ENCODE peak calls at places on chromosomes 13 and 19, in four cellular contexts. U, Y, G and C are unnamed samples. For H3K4me1 and H3K9me3, the result is how much of the 10 kb centered on the place peaks cover.

GRCh38 chr19:51138549-51138979 is 3.5 kb upstream of the SIGLEC7 start:
- DNase-seq in U (no peak), Y (no peak), G (peak), C (peak)

GRCh38 chr19:7916908-7917291 is 2.3 kb downstream of the TGFBR3L start:
- DNase-seq in Y (no peak), U (no peak), G (no peak), C (no peak)

GRCh38 chr13:77509221-77509620 is 26.3 kb upstream of the SCEL start:
- DNase-seq in G (no peak), U (peak), Y (no peak), C (no peak)

GRCh38 chr13:99949657-99950413 is 21.7 kb downstream of the ZIC5 start:
- DNase-seq in U (no peak), G (no peak), Y (no peak), C (no peak)

GRCh38 chr13:92355213-92355612 is 871.4 kb upstream of the GPC6 start:
- DNase-seq in Y (peak), G (no peak), U (peak), C (peak)

GRCh38 chr13:32284927-32285632 is 30.1 kb downstream of the ZAR1L start:
- DNase-seq in G (no peak), U (peak), Y (no peak), C (no peak)

GRCh38 chr19:2578911-2579677 is 103.2 kb downstream of the GADD45B start:
- DNase-seq in Y (peak), U (peak), G (peak), C (peak)

GRCh38 chr13:44108345-44108858 is 228.7 kb downstream of the LACC1 start:
- DNase-seq in U (no peak), G (no peak), Y (peak), C (peak)

GRCh38 chr19:5122671-5123409 is 153.9 kb downstream of the KDM4B start:
- DNase-seq in Y (no peak), G (no peak), U (no peak), C (no peak)

GRCh38 chr19:44050740-44051653 is 839 bp upstream of the ZNF223 start:
- DNase-seq in G (no peak), U (no peak), Y (peak), C (peak)

GRCh38 chr19:30719189-30719990 is 347.2 kb downstream of the ZNF536 start:
- DNase-seq in G (no peak), Y (no peak), U (peak), C (peak)

GRCh38 chr19:14375055-14375581 is 6.1 kb upstream of the ADGRE5 start:
- DNase-seq in G (peak), U (no peak), Y (no peak), C (peak)

GRCh38 chr13:24271611-24272451 is 37.5 kb upstream of the C1QTNF9 start:
- DNase-seq in U (peak), G (no peak), Y (no peak), C (peak)

GRCh38 chr19:54667217-54667616 is 4.4 kb downstream of the LILRB4 start:
- DNase-seq in U (no peak), Y (no peak), G (no peak), C (no peak)

GRCh38 chr19:6423499-6424189 is 967 bp downstream of the KHSRP start:
- DNase-seq in Y (no peak), U (peak), G (no peak), C (peak)

GRCh38 chr19:802497-802887 is 5.2 kb downstream of the PTBP1 start:
- DNase-seq in G (no peak), U (no peak), Y (no peak), C (no peak)

GRCh38 chr19:18674616-18675015 is 8.9 kb upstream of the CRTC1 start:
- DNase-seq in G (no peak), U (peak), Y (no peak), C (no peak)

GRCh38 chr19:38691938-38692457 is 44.5 kb downstream of the ACTN4 start:
- DNase-seq in Y (no peak), U (peak), G (peak), C (no peak)

GRCh38 chr13:110421696-110422395 is 114.8 kb downstream of the COL4A2 start:
- DNase-seq in U (peak), G (no peak), Y (no peak), C (no peak)

GRCh38 chr13:47546265-47546962 is 454.7 kb downstream of the SUCLA2 start:
- DNase-seq in U (no peak), Y (no peak), G (no peak), C (no peak)

GRCh38 chr13:109654341-109655205 is 131.8 kb downstream of the IRS2 start:
- DNase-seq in Y (no peak), G (no peak), U (no peak), C (no peak)

DNA sequence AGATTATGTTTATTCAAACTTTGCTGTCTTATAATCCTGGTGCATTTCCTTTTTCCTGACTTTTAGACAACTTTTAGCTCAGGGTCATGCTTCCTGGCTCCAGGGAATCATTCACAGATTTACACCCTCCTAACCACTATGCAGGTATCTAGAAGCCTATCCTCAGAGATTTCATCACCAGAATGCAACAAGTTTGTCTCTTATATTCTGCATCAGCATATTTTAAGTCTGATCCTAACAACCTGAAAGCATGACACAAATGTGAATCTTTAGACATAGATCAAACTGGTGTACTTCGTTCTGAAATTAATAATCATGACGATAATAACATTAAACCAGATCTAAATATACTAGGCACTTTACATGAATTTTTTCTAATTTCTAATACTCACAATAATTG is 100.0 kb downstream of the TRPC4 start:
- DNase-seq in U (no peak), G (no peak), Y (no peak), C (no peak)
- TF ChIP-seq CTCF in U (no peak), G (no peak), Y (no peak), C (no peak)

GRCh38 chr13:20351279-20352022 is 119.3 kb upstream of the GJB6 start:
- DNase-seq in G (no peak), U (peak), Y (no peak), C (no peak)
- H3K4me1 ChIP-seq in G (under half), U (under half), Y (under half), C (under half)

DNA sequence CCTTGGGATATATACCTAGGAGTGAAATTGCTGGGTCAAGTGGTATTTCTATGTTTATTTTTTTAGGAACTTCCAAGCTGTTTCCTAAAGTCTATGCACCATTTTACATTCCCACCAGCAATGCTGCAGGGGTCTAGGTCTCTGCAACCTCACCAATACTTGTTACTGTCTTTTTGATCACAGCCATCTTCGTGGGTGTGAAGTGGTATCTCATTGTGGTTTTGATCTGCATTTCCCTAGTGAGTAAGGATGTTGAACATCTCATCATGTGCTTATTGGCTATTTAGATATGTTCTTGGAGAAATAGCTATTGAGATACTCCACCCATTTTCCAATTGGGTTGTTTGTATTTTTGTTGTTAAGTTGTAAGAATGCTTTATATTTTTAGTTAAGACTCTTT is 2.7 kb downstream of the OR10H2 start:
- DNase-seq in U (no peak), Y (no peak), G (no peak), C (no peak)
- H3K9me3 ChIP-seq in U (under half), Y (under half), G (under half), C (under half)

GRCh38 chr13:62357887-62358645 is 942.4 kb upstream of the PCDH20 start:
- DNase-seq in Y (peak), G (no peak), U (peak), C (no peak)
- TF ChIP-seq CTCF in Y (peak), G (no peak), U (peak), C (no peak)

GRCh38 chr19:33134571-33135041 is 2.7 kb downstream of the WDR88 start:
- DNase-seq in U (no peak), Y (no peak), G (no peak), C (peak)

GRCh38 chr19:33133438-33134031 is 1.6 kb downstream of the WDR88 start:
- DNase-seq in U (no peak), Y (no peak), G (no peak), C (no peak)

GRCh38 chr19:33143897-33144405 is 12.0 kb downstream of the WDR88 start:
- DNase-seq in Y (peak), U (no peak), G (no peak), C (peak)

GRCh38 chr19:33139165-33139564 is 7.3 kb downstream of the WDR88 start:
- DNase-seq in Y (no peak), G (no peak), U (no peak), C (no peak)
- H3K4me1 ChIP-seq in Y (under half), G (under half), U (under half), C (under half)